ENCODE peak calls at places on chromosomes 13 and 19, in ten cellular contexts. Y is neural progenitor cell, S is HCT116, L is GM23338, J is hepatocyte, P is fibroblast of lung, K is mammary epithelial cell, N is H1, D is GM23248, T is PC-3. C is an unnamed sample. For H4K20me1, the result is how much of the 10 kb centered on the place peaks cover.

GRCh38 chr19:55546822-55547614 is 1.7 kb upstream of the SBK3 start:
- DNase-seq in Y (peak), S (no peak), L (peak), J (peak), P (peak), K (peak), N (no peak), D (peak), T (peak), C (peak)

GRCh38 chr19:14517840-14518505 is at the start of gene DNAJB1:
- DNase-seq in Y (peak), S (no peak), L (peak), J (peak), P (peak), K (peak), N (peak), D (peak), T (peak), C (peak)

GRCh38 chr13:51364404-51365008 is 25.0 kb downstream of the SERPINE3 start:
- DNase-seq in Y (no peak), S (no peak), L (no peak), J (no peak), P (peak), K (peak), N (no peak), D (peak), T (peak), C (peak)

GRCh38 chr13:108020027-108020426 is 195.3 kb downstream of the LIG4 start:
- DNase-seq in Y (no peak), S (no peak), L (no peak), J (peak), P (no peak), K (no peak), N (no peak), D (no peak), T (peak), C (no peak)

GRCh38 chr13:39149896-39150295 is 111.6 kb downstream of the NHLRC3 start:
- DNase-seq in Y (no peak), S (no peak), L (no peak), J (no peak), P (no peak), K (no peak), N (no peak), D (no peak), T (no peak), C (no peak)

GRCh38 chr13:31846984-31847752 is 107.8 kb downstream of the RXFP2 start:
- DNase-seq in Y (peak), S (no peak), L (peak), J (peak), P (no peak), K (no peak), N (no peak), D (peak), T (no peak), C (no peak)

GRCh38 chr19:41344162-41344561 is 9.6 kb downstream of the TGFB1 start:
- DNase-seq in Y (no peak), S (no peak), L (no peak), J (no peak), P (no peak), K (no peak), N (no peak), D (no peak), T (no peak), C (no peak)

GRCh38 chr13:99987180-99988047 is 5.8 kb downstream of the ZIC2 start:
- DNase-seq in Y (peak), S (no peak), L (peak), J (no peak), P (no peak), K (no peak), N (peak), D (no peak), T (no peak), C (no peak)

GRCh38 chr13:110284809-110285519 is 22.0 kb downstream of the COL4A1 start:
- DNase-seq in Y (no peak), S (no peak), L (no peak), J (no peak), P (peak), K (no peak), N (no peak), D (no peak), T (no peak), C (peak)

GRCh38 chr13:36758345-36758744 is 60.7 kb upstream of the RFXAP start:
- DNase-seq in Y (no peak), S (no peak), L (no peak), J (no peak), P (no peak), K (no peak), N (no peak), D (no peak), T (no peak), C (no peak)

GRCh38 chr19:35247526-35248309 is 1.1 kb upstream of the LSR start:
- DNase-seq in Y (peak), S (peak), L (peak), J (peak), P (no peak), K (peak), N (peak), D (no peak), T (peak), C (no peak)

GRCh38 chr13:59877933-59878332 is 285.8 kb downstream of the DIAPH3 start:
- DNase-seq in Y (no peak), S (no peak), L (no peak), J (no peak), P (peak), K (peak), N (no peak), D (peak), T (peak), C (peak)

GRCh38 chr13:24680258-24680920 is at the start of gene ATP12A:
- DNase-seq in Y (peak), S (no peak), L (peak), J (peak), P (no peak), K (peak), N (peak), D (peak), T (no peak), C (no peak)

GRCh38 chr19:53877361-53877766 is 4.6 kb upstream of the PRKCG start:
- DNase-seq in Y (no peak), S (no peak), L (peak), J (no peak), P (peak), K (no peak), N (no peak), D (peak), T (no peak), C (no peak)

GRCh38 chr13:113413898-113414282 is 39.4 kb downstream of the ADPRHL1 start:
- DNase-seq in Y (peak), S (no peak), L (no peak), J (no peak), P (no peak), K (no peak), N (no peak), D (peak), T (no peak), C (no peak)

GRCh38 chr19:51750381-51751124 is 1.1 kb downstream of the FPR1 start:
- DNase-seq in Y (no peak), S (no peak), L (no peak), J (no peak), P (peak), K (peak), N (no peak), D (peak), T (no peak), C (no peak)

GRCh38 chr13:92354583-92354982 is 872.0 kb upstream of the GPC6 start:
- DNase-seq in Y (no peak), S (no peak), L (no peak), J (no peak), P (peak), K (no peak), N (no peak), D (no peak), T (no peak), C (peak)

GRCh38 chr19:8361921-8362793 is 1.8 kb upstream of the ANGPTL4 start:
- DNase-seq in Y (no peak), S (peak), L (no peak), J (peak), P (peak), K (peak), N (no peak), D (peak), T (peak), C (peak)

GRCh38 chr13:111399776-111400505 is 79.5 kb downstream of the TEX29 start:
- DNase-seq in Y (no peak), S (no peak), L (no peak), J (no peak), P (no peak), K (no peak), N (no peak), D (no peak), T (no peak), C (no peak)

GRCh38 chr19:33227242-33227650 is 1.6 kb upstream of the SLC7A10 start:
- DNase-seq in Y (no peak), S (no peak), L (peak), J (no peak), P (peak), K (no peak), N (no peak), D (no peak), T (no peak), C (peak)

GRCh38 chr19:38425810-38426466 is at the start of gene RASGRP4:
- DNase-seq in Y (no peak), S (no peak), L (peak), J (no peak), P (no peak), K (no peak), N (peak), D (no peak), T (no peak), C (no peak)

GRCh38 chr13:50192272-50192813 is 177.1 kb downstream of the KCNRG start:
- DNase-seq in Y (no peak), S (no peak), L (no peak), J (no peak), P (no peak), K (no peak), N (no peak), D (no peak), T (no peak), C (no peak)

GRCh38 chr19:39407644-39408391 is 1.2 kb downstream of the ZFP36 start:
- DNase-seq in Y (peak), S (no peak), L (peak), J (peak), P (no peak), K (peak), N (peak), D (peak), T (peak), C (no peak)

GRCh38 chr13:90420683-90421082 is 926.8 kb upstream of the MIR17HG start:
- DNase-seq in Y (no peak), S (no peak), L (peak), J (no peak), P (no peak), K (no peak), N (no peak), D (no peak), T (peak), C (no peak)

GRCh38 chr19:29687897-29688728 is 22.9 kb downstream of the PLEKHF1 start:
- DNase-seq in Y (no peak), S (no peak), L (no peak), J (no peak), P (peak), K (peak), N (no peak), D (peak), T (peak), C (peak)

GRCh38 chr13:84126671-84127171 is 244.4 kb upstream of the SLITRK1 start:
- DNase-seq in Y (no peak), S (no peak), L (no peak), J (peak), P (peak), K (no peak), N (no peak), D (no peak), T (no peak), C (peak)

GRCh38 chr13:108083056-108083455 is 132.3 kb downstream of the LIG4 start:
- DNase-seq in Y (no peak), S (no peak), L (peak), J (no peak), P (peak), K (peak), N (no peak), D (no peak), T (peak), C (peak)

GRCh38 chr13:67643656-67644055 is 413.5 kb upstream of the PCDH9 start:
- DNase-seq in Y (peak), S (no peak), L (peak), J (no peak), P (no peak), K (no peak), N (no peak), D (no peak), T (no peak), C (no peak)

GRCh38 chr13:98847780-98848179 is 95.3 kb upstream of the SLC15A1 start:
- DNase-seq in Y (peak), S (no peak), L (peak), J (no peak), P (no peak), K (no peak), N (no peak), D (no peak), T (no peak), C (no peak)

DNA sequence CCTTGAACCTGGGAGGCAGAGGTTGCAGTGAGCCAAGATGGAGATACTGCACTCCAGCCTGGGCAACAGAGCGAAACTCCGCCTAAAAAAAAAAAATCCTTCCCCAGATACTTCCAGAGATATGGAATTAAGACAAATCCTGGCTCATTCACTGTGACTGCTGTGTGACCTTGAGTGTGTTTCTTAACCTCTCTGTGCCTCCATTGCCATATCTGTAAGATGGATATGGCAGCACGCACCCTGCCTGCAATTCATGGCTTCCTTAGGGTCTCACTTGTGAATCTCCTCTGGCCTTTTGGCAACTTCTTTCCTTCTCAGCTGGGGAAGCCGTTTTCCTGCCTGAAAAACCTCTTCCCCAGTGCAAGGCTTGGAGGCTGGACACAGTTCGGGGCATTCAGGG is 33.8 kb upstream of the ONECUT3 start:
- DNase-seq in Y (no peak), S (no peak), L (no peak), J (no peak), P (no peak), K (no peak), N (no peak), D (no peak), T (no peak), C (no peak)
- TF ChIP-seq EZH2 in Y (no peak), S (no peak), L (no peak), J (no peak), P (no peak), K (no peak), N (no peak), D (peak), T (no peak), C (no peak)

DNA sequence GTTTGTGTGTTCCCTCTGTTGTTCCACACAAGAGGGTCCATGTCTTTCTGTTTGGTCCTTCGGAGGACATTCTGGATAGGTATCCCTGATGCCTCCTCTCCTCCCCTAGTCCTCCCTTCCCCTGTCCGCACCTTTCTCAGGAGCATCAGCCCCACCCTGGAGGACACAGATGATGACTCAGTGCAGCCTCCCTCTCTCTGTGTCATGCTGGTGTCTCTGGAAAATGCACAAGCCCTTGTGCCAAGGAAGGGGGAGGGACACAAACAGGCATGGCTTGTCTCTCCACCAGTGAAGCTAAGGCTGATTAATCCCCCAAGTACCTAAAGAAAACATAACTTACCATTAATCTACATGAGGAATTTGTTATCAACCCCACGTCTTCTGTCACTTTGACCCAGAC is 16.2 kb upstream of the TNFRSF19 start:
- DNase-seq in Y (no peak), S (peak), L (no peak), J (no peak), P (peak), K (peak), N (no peak), D (peak), T (peak), C (no peak)
- H4K20me1 ChIP-seq in Y (under half), S (under half), L (under half), J (under half), P (under half), K (under half), N (under half), D (under half), T (under half), C (under half)

GRCh38 chr19:46494936-46495788 is 505 bp downstream of the PNMA8B start:
- DNase-seq in Y (peak), S (no peak), L (peak), J (no peak), P (no peak), K (no peak), N (peak), D (no peak), T (no peak), C (no peak)

GRCh38 chr19:46493236-46494114 is 2.2 kb downstream of the PNMA8B start:
- DNase-seq in Y (peak), S (no peak), L (peak), J (no peak), P (no peak), K (no peak), N (peak), D (peak), T (no peak), C (no peak)

GRCh38 chr19:46492841-46493235 is 2.8 kb downstream of the PNMA8B start:
- DNase-seq in Y (peak), S (no peak), L (peak), J (no peak), P (no peak), K (no peak), N (no peak), D (no peak), T (no peak), C (no peak)

GRCh38 chr19:46495789-46496099 is at the start of gene PNMA8B:
- DNase-seq in Y (peak), S (no peak), L (peak), J (peak), P (peak), K (peak), N (peak), D (peak), T (no peak), C (no peak)

DNA sequence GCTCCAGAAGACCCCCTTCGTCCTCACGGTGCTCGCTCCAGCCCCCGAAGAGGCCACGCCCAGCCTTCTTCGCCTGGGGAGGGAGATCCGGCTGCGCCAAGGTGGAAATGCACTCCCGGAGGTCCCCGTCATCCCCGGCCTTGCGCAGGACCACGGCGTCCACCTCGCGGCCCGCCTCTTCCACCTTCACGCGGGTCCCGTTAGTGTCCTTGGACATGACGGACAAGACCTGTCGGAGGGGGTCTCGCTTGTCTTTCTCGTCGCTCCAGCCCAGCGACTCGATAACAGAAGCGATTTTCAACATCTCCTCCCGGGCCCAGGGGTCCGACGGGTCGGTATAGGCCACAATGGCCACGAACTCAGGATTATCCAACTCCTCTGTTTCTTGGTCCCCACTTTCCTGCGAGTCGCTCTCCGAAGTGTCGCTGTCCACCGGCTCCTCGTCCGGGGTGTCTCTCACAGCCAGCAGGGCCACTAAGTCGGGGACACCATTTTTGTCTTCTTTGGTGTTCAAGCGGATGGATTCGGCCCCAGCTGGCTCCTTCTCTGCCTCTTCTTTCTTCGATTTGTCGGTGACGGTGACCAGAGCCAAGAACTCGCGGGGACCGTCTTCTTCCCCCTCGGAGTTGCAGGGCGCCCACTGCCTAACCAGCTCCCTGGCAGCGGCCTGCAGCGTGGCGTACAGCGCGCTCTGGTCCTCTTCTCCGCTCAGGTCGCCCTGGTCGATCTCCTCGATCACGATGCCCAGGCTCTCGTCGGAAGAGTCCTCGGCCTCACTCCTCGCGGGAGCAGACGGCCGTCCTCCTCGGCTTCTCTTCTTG is 1.3 kb downstream of the PNMA8B start:
- DNase-seq in Y (peak), S (no peak), L (peak), J (no peak), P (no peak), K (no peak), N (no peak), D (no peak), T (no peak), C (no peak)
- TF ChIP-seq EZH2 in Y (no peak), S (no peak), L (peak), J (no peak), P (no peak), K (no peak), N (peak), D (no peak), T (no peak), C (peak)

GRCh38 chr19:5967994-5968430 is 9.9 kb downstream of the RANBP3 start:
- DNase-seq in Y (peak), S (peak), L (peak), J (peak), P (peak), K (peak), N (peak), D (peak), T (peak), C (peak)
- H4K20me1 ChIP-seq in Y (half or more), S (under half), L (half or more), J (half or more), P (under half), K (under half), N (under half), D (under half), T (half or more), C (half or more)

GRCh38 chr19:1752009-1752756 is 1.1 kb upstream of the ONECUT3 start:
- DNase-seq in Y (no peak), S (no peak), L (peak), J (no peak), P (no peak), K (no peak), N (no peak), D (no peak), T (no peak), C (no peak)
- TF ChIP-seq EZH2 in Y (peak), S (no peak), L (peak), J (no peak), P (peak), K (peak), N (peak), D (peak), T (no peak), C (no peak)

GRCh38 chr19:933553-933882 is 7.7 kb downstream of the ARID3A start:
- DNase-seq in Y (no peak), S (no peak), L (no peak), J (no peak), P (no peak), K (no peak), N (no peak), D (no peak), T (no peak), C (no peak)

GRCh38 chr19:932647-933552 is 7.1 kb downstream of the ARID3A start:
- DNase-seq in Y (peak), S (no peak), L (peak), J (no peak), P (peak), K (peak), N (peak), D (peak), T (no peak), C (peak)

GRCh38 chr19:936175-936546 is 10.3 kb downstream of the ARID3A start:
- DNase-seq in Y (no peak), S (no peak), L (no peak), J (no peak), P (no peak), K (no peak), N (no peak), D (no peak), T (no peak), C (no peak)

GRCh38 chr19:934865-935422 is 9.1 kb downstream of the ARID3A start:
- DNase-seq in Y (no peak), S (no peak), L (no peak), J (peak), P (peak), K (no peak), N (no peak), D (peak), T (peak), C (peak)

GRCh38 chr19:934197-934840 is 8.5 kb downstream of the ARID3A start:
- DNase-seq in Y (no peak), S (no peak), L (no peak), J (no peak), P (no peak), K (no peak), N (no peak), D (no peak), T (no peak), C (no peak)
- H4K20me1 ChIP-seq in Y (half or more), S (under half), L (under half), J (half or more), P (under half), K (under half), N (under half), D (under half), T (under half), C (under half)

DNA sequence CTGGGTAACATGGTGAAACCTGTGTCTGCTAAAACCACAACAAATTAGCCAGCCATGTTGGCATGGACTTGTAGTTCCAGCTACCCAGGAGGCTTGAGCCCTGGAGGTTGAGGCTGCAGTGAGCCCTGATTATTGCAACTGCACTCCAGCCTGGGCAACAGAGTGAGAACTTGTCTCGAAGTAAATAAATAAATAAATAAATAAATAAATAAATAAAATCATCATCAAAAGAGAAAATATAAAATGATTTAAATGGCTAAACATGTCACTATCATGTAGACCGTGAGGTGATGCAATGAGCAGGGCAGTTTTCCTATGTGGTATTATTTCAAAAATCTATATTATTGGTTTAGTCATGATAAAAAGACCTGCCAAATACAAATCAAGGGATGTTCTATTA is 2074.3 kb downstream of the PCDH9 start:
- DNase-seq in Y (no peak), S (no peak), L (no peak), J (no peak), P (no peak), K (no peak), N (no peak), D (no peak), T (no peak), C (no peak)
- TF ChIP-seq EZH2 in Y (no peak), S (no peak), L (no peak), J (no peak), P (no peak), K (no peak), N (no peak), D (no peak), T (no peak), C (no peak)